ENCODE peak calls at places on chromosomes 3 and 15, in seven cellular contexts. Y, D, Z, W, J, U and B are unnamed samples.
A peak's percentile ranks its signal among the peaks of the same experiment; 100 is the strongest.

GRCh38 chr3:152270145-152270870 is 1.6 kb downstream of the MBNL1 start:
- DNase-seq in Y (no peak), D (no peak), Z (no peak), W (no peak), J (no peak), U (no peak), B (no peak)

GRCh38 chr3:106943071-106943470 is 434.2 kb upstream of the CCDC54 start:
- DNase-seq in Y (no peak), D (no peak), Z (no peak), W (peak; percentile 4), J (no peak), U (no peak), B (no peak)

GRCh38 chr3:149575213-149575961 is 82.4 kb downstream of the WWTR1 start:
- DNase-seq in Y (no peak), D (peak; percentile 64), Z (no peak), W (peak; percentile 94), J (peak; percentile 41), U (no peak), B (no peak)

GRCh38 chr3:73449774-73450173 is 175.0 kb downstream of the PDZRN3 start:
- DNase-seq in Y (no peak), D (no peak), Z (no peak), W (no peak), J (no peak), U (no peak), B (no peak)

GRCh38 chr3:64224826-64225606 is at the start of gene PRICKLE2:
- DNase-seq in Y (peak; percentile 38), D (peak; percentile 89), Z (no peak), W (peak; percentile 93), J (no peak), U (no peak), B (peak; percentile 68)

GRCh38 chr3:126973814-126974213 is 9.1 kb upstream of the PLXNA1 start:
- DNase-seq in Y (no peak), D (no peak), Z (no peak), W (no peak), J (no peak), U (no peak), B (no peak)

GRCh38 chr15:45635191-45635638 is 386 bp downstream of the SQOR start:
- DNase-seq in Y (peak; percentile 49), D (no peak), Z (peak; percentile 54), W (peak; percentile 43), J (no peak), U (peak; percentile 49), B (no peak)

GRCh38 chr3:82736696-82737277 is 975.3 kb upstream of the GBE1 start:
- DNase-seq in Y (no peak), D (no peak), Z (no peak), W (no peak), J (no peak), U (no peak), B (no peak)

GRCh38 chr3:87268646-87269211 is 7.7 kb downstream of the POU1F1 start:
- DNase-seq in Y (no peak), D (no peak), Z (no peak), W (peak; percentile 38), J (no peak), U (no peak), B (no peak)

GRCh38 chr3:45654344-45654934 is 34.8 kb upstream of the SACM1L start:
- DNase-seq in Y (no peak), D (no peak), Z (no peak), W (no peak), J (no peak), U (no peak), B (no peak)

GRCh38 chr15:84947947-84948830 is 33.5 kb upstream of the PDE8A start:
- DNase-seq in Y (no peak), D (peak; percentile 95), Z (no peak), W (peak; percentile 86), J (no peak), U (no peak), B (peak; percentile 92)

GRCh38 chr3:61094608-61095007 is 156.6 kb downstream of the FHIT start:
- DNase-seq in Y (no peak), D (no peak), Z (no peak), W (no peak), J (no peak), U (no peak), B (no peak)

GRCh38 chr3:69085543-69086132 is 901 bp downstream of the ARL6IP5 start:
- DNase-seq in Y (no peak), D (peak; percentile 10), Z (no peak), W (peak; percentile 23), J (no peak), U (no peak), B (peak; percentile 20)

GRCh38 chr15:64947211-64947610 is 35.5 kb downstream of the ANKDD1A start:
- DNase-seq in Y (no peak), D (no peak), Z (no peak), W (no peak), J (no peak), U (no peak), B (no peak)

GRCh38 chr3:23685484-23686258 is 120.1 kb upstream of the UBE2E1 start:
- DNase-seq in Y (no peak), D (peak; percentile 97), Z (no peak), W (peak; percentile 98), J (no peak), U (peak; percentile 10), B (peak; percentile 83)

GRCh38 chr3:138328341-138328740 is 1.3 kb downstream of the NME9 start:
- DNase-seq in Y (no peak), D (peak; percentile 64), Z (no peak), W (peak; percentile 44), J (no peak), U (no peak), B (peak; percentile 44)

GRCh38 chr3:159711560-159712333 is 276.9 kb upstream of the IL12A start:
- DNase-seq in Y (peak; percentile 31), D (peak; percentile 93), Z (no peak), W (peak; percentile 96), J (no peak), U (no peak), B (peak; percentile 67)

GRCh38 chr3:195855471-195856409 is 44.0 kb upstream of the MUC4 start:
- DNase-seq in Y (no peak), D (no peak), Z (no peak), W (no peak), J (no peak), U (no peak), B (no peak)

GRCh38 chr3:18806633-18807032 is 341.7 kb upstream of the KCNH8 start:
- DNase-seq in Y (no peak), D (no peak), Z (no peak), W (peak; percentile 10), J (no peak), U (no peak), B (no peak)

GRCh38 chr3:65878831-65879230 is 159.9 kb downstream of the MAGI1 start:
- DNase-seq in Y (no peak), D (no peak), Z (no peak), W (no peak), J (no peak), U (no peak), B (no peak)

GRCh38 chr3:178146406-178146831 is 389.8 kb upstream of the KCNMB2 start:
- DNase-seq in Y (no peak), D (peak; percentile 7), Z (no peak), W (no peak), J (no peak), U (no peak), B (no peak)

GRCh38 chr3:28328188-28329151 is 20.1 kb upstream of the ZCWPW2 start:
- DNase-seq in Y (no peak), D (peak; percentile 18), Z (peak; percentile 28), W (peak; percentile 26), J (peak; percentile 1), U (no peak), B (no peak)

GRCh38 chr3:54433846-54434245 is 311.5 kb downstream of the CACNA2D3 start:
- DNase-seq in Y (peak; percentile 51), D (no peak), Z (no peak), W (no peak), J (no peak), U (no peak), B (no peak)

GRCh38 chr15:92681141-92681622 is 25.6 kb upstream of the FAM174B start:
- DNase-seq in Y (no peak), D (peak; percentile 50), Z (no peak), W (peak; percentile 86), J (no peak), U (no peak), B (no peak)

GRCh38 chr3:58383904-58384303 is 49.7 kb downstream of the PDHB start:
- DNase-seq in Y (no peak), D (peak; percentile 90), Z (no peak), W (peak; percentile 98), J (no peak), U (no peak), B (peak; percentile 83)

GRCh38 chr3:13687409-13687989 is 138.6 kb downstream of the FBLN2 start:
- DNase-seq in Y (no peak), D (no peak), Z (no peak), W (no peak), J (peak; percentile 7), U (no peak), B (no peak)

GRCh38 chr3:153165211-153165815 is 3.3 kb downstream of the RAP2B start:
- DNase-seq in Y (no peak), D (no peak), Z (peak; percentile 50), W (no peak), J (no peak), U (no peak), B (no peak)

GRCh38 chr3:177478170-177478859 is 281.0 kb upstream of the TBL1XR1 start:
- DNase-seq in Y (no peak), D (peak; percentile 83), Z (no peak), W (peak; percentile 100), J (no peak), U (no peak), B (peak; percentile 63)

GRCh38 chr3:37125195-37125594 is 49.2 kb downstream of the LRRFIP2 start:
- DNase-seq in Y (no peak), D (no peak), Z (no peak), W (no peak), J (no peak), U (no peak), B (no peak)

GRCh38 chr3:167941234-167941995 is 154.3 kb downstream of the GOLIM4 start:
- DNase-seq in Y (peak; percentile 24), D (peak; percentile 76), Z (no peak), W (peak; percentile 79), J (no peak), U (no peak), B (peak; percentile 9)

GRCh38 chr3:124078978-124079911 is 87.3 kb upstream of the ROPN1 start:
- DNase-seq in Y (peak; percentile 25), D (peak; percentile 45), Z (no peak), W (peak; percentile 31), J (peak; percentile 62), U (no peak), B (peak; percentile 17)

GRCh38 chr3:535566-536416 is 339.2 kb downstream of the CHL1 start:
- DNase-seq in Y (no peak), D (no peak), Z (no peak), W (no peak), J (peak; percentile 49), U (no peak), B (peak; percentile 2)

GRCh38 chr3:102002056-102002455 is 152.7 kb downstream of the NFKBIZ start:
- DNase-seq in Y (no peak), D (no peak), Z (no peak), W (no peak), J (no peak), U (no peak), B (no peak)

GRCh38 chr3:127682576-127682975 is 9.8 kb downstream of the ABTB1 start:
- DNase-seq in Y (no peak), D (no peak), Z (no peak), W (no peak), J (no peak), U (no peak), B (no peak)

GRCh38 chr15:70299931-70300858 is 202.5 kb upstream of the TLE3 start:
- DNase-seq in Y (no peak), D (no peak), Z (peak; percentile 87), W (no peak), J (no peak), U (peak; percentile 79), B (no peak)

GRCh38 chr3:6717026-6717943 is 143.6 kb upstream of the GRM7 start:
- DNase-seq in Y (no peak), D (no peak), Z (no peak), W (no peak), J (no peak), U (no peak), B (no peak)

GRCh38 chr3:172189987-172190603 is 150.7 kb downstream of the FNDC3B start:
- DNase-seq in Y (no peak), D (no peak), Z (no peak), W (peak; percentile 63), J (no peak), U (no peak), B (no peak)

GRCh38 chr3:23431759-23432158 is 228.6 kb downstream of the UBE2E2 start:
- DNase-seq in Y (no peak), D (no peak), Z (no peak), W (peak; percentile 15), J (no peak), U (no peak), B (no peak)